ENCODE peak calls at places on chromosomes 13 and 19, in five cellular contexts. E is neural progenitor cell, L is mesenchymal stem cell, X is aorta, A is fibroblast of lung. J is an unnamed sample. For H3K4me1, the result is how much of the 10 kb centered on the place peaks cover.

GRCh38 chr19:3285647-3286176 is 61.3 kb downstream of the CELF5 start:
- DNase-seq in E (no peak), L (no peak), X (no peak), A (peak), J (peak)

GRCh38 chr13:111866731-111867245 is 200.2 kb upstream of the SOX1 start:
- DNase-seq in E (no peak), L (no peak), X (no peak), A (no peak), J (no peak)

GRCh38 chr19:28224441-28224840 is 988.5 kb downstream of the UQCRFS1 start:
- DNase-seq in E (no peak), L (no peak), X (no peak), A (peak), J (no peak)

GRCh38 chr19:50844296-50844935 is 10.3 kb upstream of the KLK3 start:
- DNase-seq in E (no peak), L (no peak), X (no peak), A (no peak), J (no peak)

GRCh38 chr19:5095568-5095850 is 126.6 kb downstream of the KDM4B start:
- DNase-seq in E (no peak), L (no peak), X (no peak), A (no peak), J (no peak)

GRCh38 chr13:37168151-37168550 is 62.7 kb upstream of the CSNK1A1L start:
- DNase-seq in E (no peak), L (no peak), X (no peak), A (no peak), J (no peak)

GRCh38 chr19:27774827-27775226 is 1438.1 kb downstream of the UQCRFS1 start:
- DNase-seq in E (no peak), L (no peak), X (no peak), A (no peak), J (no peak)

GRCh38 chr19:7831452-7831851 is 1.4 kb downstream of the EVI5L start:
- DNase-seq in E (peak), L (peak), X (no peak), A (peak), J (no peak)

GRCh38 chr13:111883571-111884343 is 183.2 kb upstream of the SOX1 start:
- DNase-seq in E (no peak), L (no peak), X (no peak), A (no peak), J (no peak)

GRCh38 chr19:46714523-46715106 is 2.3 kb downstream of the PRKD2 start:
- DNase-seq in E (no peak), L (peak), X (no peak), A (no peak), J (no peak)

GRCh38 chr19:22332924-22333323 is 46.7 kb downstream of the ZNF729 start:
- DNase-seq in E (no peak), L (no peak), X (no peak), A (peak), J (no peak)

GRCh38 chr19:4359627-4360000 is 16.3 kb downstream of the MPND start:
- DNase-seq in E (no peak), L (no peak), X (no peak), A (no peak), J (no peak)

GRCh38 chr19:40523322-40524047 is 53.2 kb upstream of the SHKBP1 start:
- DNase-seq in E (peak), L (peak), X (peak), A (peak), J (peak)

GRCh38 chr13:106533101-106533939 is 2.1 kb downstream of the EFNB2 start:
- DNase-seq in E (peak), L (peak), X (peak), A (peak), J (no peak)

GRCh38 chr19:9044449-9044848 is 34.2 kb upstream of the MUC16 start:
- DNase-seq in E (no peak), L (no peak), X (no peak), A (no peak), J (no peak)

GRCh38 chr19:16849168-16849567 is 20.0 kb downstream of the SIN3B start:
- DNase-seq in E (no peak), L (peak), X (no peak), A (no peak), J (no peak)

GRCh38 chr13:47249296-47249695 is 352.4 kb upstream of the HTR2A start:
- DNase-seq in E (no peak), L (no peak), X (no peak), A (no peak), J (no peak)

GRCh38 chr19:34507414-34508067 is 26.0 kb downstream of the WTIP start:
- DNase-seq in E (no peak), L (no peak), X (no peak), A (no peak), J (no peak)

GRCh38 chr19:40633207-40633606 is 32.0 kb downstream of the LTBP4 start:
- DNase-seq in E (no peak), L (no peak), X (no peak), A (peak), J (no peak)

GRCh38 chr13:63542704-63543215 is 2127.1 kb upstream of the PCDH20 start:
- DNase-seq in E (no peak), L (no peak), X (no peak), A (no peak), J (no peak)

GRCh38 chr19:12453495-12453894 is 12.7 kb upstream of the ZNF443 start:
- DNase-seq in E (no peak), L (no peak), X (no peak), A (no peak), J (no peak)

GRCh38 chr19:3162418-3163229 is 15.9 kb upstream of the S1PR4 start:
- DNase-seq in E (no peak), L (peak), X (peak), A (no peak), J (no peak)

GRCh38 chr19:35421362-35421761 is 26.7 kb upstream of the FFAR2 start:
- DNase-seq in E (no peak), L (no peak), X (peak), A (no peak), J (no peak)

GRCh38 chr19:33391631-33392249 is 18.2 kb downstream of the CEBPG start:
- DNase-seq in E (no peak), L (no peak), X (peak), A (no peak), J (no peak)

GRCh38 chr13:28640861-28641599 is 17.9 kb upstream of the POMP start:
- DNase-seq in E (no peak), L (peak), X (no peak), A (no peak), J (no peak)
- H3K4me3 ChIP-seq in E (no peak), L (no peak), X (no peak), A (no peak), J (no peak)

DNA sequence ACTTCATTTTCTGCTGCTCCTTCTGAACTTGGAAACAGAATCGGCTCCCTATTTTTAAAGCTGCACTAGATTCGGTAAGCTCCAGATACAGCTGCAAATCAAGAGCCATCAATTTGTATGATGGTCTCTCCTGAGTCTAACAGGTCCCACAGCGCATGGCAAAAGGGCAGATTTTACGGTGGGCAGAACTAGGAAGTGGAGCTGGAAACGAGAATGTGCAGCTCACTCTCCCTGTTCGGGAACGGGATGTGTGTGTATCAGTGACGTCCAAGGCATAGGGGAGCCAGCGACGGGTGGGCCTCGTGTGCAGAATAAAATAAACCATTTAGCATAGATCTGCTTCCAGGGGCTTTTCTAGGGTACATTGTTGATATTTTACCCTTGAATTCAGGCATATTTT is 74.2 kb downstream of the COL4A1 start:
- DNase-seq in E (no peak), L (no peak), X (peak), A (no peak), J (no peak)
- H3K4me1 ChIP-seq in E (under half), L (under half), X (under half), A (under half), J (under half)

GRCh38 chr19:1904385-1905070 is 671 bp upstream of the ADAT3 start:
- DNase-seq in E (peak), L (peak), X (no peak), A (no peak), J (no peak)
- H3K4me3 ChIP-seq in E (peak), L (no peak), X (no peak), A (peak), J (no peak)

GRCh38 chr19:18502633-18503294 is 19.1 kb downstream of the ELL start:
- DNase-seq in E (no peak), L (no peak), X (no peak), A (no peak), J (no peak)

GRCh38 chr19:18504886-18505610 is 16.8 kb downstream of the ELL start:
- DNase-seq in E (no peak), L (no peak), X (no peak), A (no peak), J (no peak)

GRCh38 chr19:18503971-18504885 is 17.6 kb downstream of the ELL start:
- DNase-seq in E (no peak), L (no peak), X (no peak), A (no peak), J (no peak)

GRCh38 chr19:18502236-18502632 is 19.6 kb downstream of the ELL start:
- DNase-seq in E (no peak), L (no peak), X (no peak), A (no peak), J (no peak)

DNA sequence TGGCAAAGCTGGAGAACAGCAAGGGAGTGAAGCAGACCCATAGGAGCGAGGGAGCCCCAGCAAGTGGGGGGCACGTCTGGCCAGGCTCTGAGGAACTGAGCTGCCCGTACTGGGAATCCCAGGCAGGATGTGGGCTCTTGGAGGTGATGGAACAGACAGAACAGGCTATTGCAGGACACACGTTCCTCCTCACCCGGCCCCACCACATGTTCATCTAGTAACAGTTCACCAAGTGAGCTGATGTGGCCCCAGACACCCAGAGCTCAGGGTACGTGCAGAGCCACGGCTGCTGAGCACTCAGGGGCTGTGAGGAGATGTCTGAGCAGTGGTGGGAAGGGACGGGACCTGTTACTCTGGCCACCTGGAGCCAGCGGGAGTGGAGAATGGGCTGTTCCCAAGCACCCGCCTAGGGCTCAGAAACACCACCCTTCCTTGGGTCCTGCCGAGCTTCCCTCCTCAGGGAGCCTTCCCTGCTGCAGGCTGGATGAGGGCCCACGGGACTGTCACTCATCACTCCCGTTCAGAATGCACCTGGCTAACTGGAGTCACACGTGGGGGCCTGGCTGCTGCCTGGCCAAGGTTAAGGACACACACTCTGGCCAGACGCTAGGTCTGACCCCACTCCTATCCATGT is 18.4 kb downstream of the ELL start:
- DNase-seq in E (no peak), L (no peak), X (no peak), A (no peak), J (no peak)
- H3K4me1 ChIP-seq in E (under half), L (half or more), X (under half), A (under half), J (half or more)

GRCh38 chr19:49189259-49189658 is 31.7 kb downstream of the TRPM4 start:
- DNase-seq in E (no peak), L (no peak), X (no peak), A (no peak), J (no peak)
- H3K4me3 ChIP-seq in E (no peak), L (no peak), X (no peak), A (no peak), J (no peak)

DNA sequence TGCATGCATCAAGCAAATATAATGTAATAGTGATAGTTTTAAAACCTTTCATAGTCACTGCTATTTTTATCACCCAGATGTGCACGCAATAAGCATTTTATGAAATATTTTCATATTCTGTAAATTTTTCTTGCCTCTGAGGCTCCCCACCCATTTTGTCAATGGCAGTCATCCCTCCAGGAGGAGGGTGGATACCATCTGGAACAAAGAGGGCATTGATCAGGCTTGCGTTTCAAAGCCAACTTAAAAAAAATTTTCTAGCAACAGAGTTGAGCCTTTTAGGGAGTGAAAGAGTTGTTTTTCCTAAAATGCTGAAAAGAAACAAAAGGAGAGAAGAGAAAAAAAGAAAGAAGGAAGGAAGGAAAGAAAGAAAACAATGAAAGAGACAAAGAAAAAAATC is 63.5 kb upstream of the KLF12 start:
- DNase-seq in E (no peak), L (no peak), X (no peak), A (no peak), J (no peak)
- H3K4me1 ChIP-seq in E (under half), L (under half), X (under half), A (under half), J (under half)

DNA sequence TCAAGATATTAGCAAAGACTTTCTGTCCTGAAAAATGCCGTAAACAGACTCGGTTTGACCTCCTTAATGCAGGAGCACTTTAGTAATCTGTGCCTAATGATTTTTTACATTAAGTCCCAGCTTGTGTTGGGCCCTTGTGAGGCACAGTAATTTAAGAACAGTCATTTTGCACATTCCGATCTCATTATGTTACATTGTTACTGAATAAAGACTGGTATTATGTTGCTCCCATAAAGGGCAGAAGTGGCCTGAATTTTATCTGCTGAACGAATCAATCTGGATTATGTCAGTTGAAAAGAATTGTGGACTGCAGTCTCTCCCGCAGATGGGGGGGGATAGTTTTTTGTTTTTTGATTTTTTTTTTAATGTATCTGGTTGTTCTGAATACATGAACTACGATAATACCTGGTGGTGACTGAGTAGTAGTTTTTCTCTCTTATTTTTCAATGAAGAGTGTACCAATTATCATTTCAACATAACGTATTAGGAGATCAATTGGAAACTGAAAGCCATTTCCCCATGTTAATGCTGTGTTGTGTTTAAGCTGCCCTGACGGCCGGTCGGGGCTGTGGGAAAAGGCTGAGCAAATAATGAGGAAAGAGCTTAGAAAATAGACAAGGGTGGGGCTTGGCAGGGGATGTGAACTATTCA is 290.2 kb downstream of the ZNF536 start:
- DNase-seq in E (no peak), L (no peak), X (peak), A (peak), J (no peak)
- H3K4me3 ChIP-seq in E (no peak), L (no peak), X (no peak), A (peak), J (no peak)

J was measured in CD8-positive, alpha-beta memory T cell.